ENCODE peak calls at places on chromosomes 2 and 18, in five cellular contexts. One of them, this sample, is unnamed. For H3K36me3, the result is how much of the 10 kb centered on the place peaks cover.

GRCh38 chr18:69469444-69469919 is 68.8 kb downstream of the DOK6 start:
- DNase-seq in WERI-Rb-1: peak
- DNase-seq in bronchial epithelial cell: no peak
- DNase-seq in psoas muscle: peak
- DNase-seq in OCI-LY7: no peak
- DNase-seq in this sample: peak

GRCh38 chr2:117321816-117322215 is 492.7 kb upstream of the DDX18 start:
- DNase-seq in WERI-Rb-1: no peak
- DNase-seq in bronchial epithelial cell: peak
- DNase-seq in psoas muscle: no peak
- DNase-seq in OCI-LY7: no peak
- DNase-seq in this sample: no peak

GRCh38 chr2:194822097-194822496 is 834.9 kb upstream of the SLC39A10 start:
- DNase-seq in WERI-Rb-1: no peak
- DNase-seq in bronchial epithelial cell: peak
- DNase-seq in psoas muscle: no peak
- DNase-seq in OCI-LY7: no peak
- DNase-seq in this sample: no peak

GRCh38 chr18:9649164-9649540 is 34.8 kb upstream of the PPP4R1 start:
- DNase-seq in WERI-Rb-1: no peak
- DNase-seq in bronchial epithelial cell: no peak
- DNase-seq in psoas muscle: no peak
- DNase-seq in OCI-LY7: no peak
- DNase-seq in this sample: no peak

GRCh38 chr18:49023281-49023937 is 72.6 kb upstream of the SMAD7 start:
- DNase-seq in WERI-Rb-1: peak
- DNase-seq in bronchial epithelial cell: no peak
- DNase-seq in psoas muscle: peak
- DNase-seq in OCI-LY7: peak
- DNase-seq in this sample: no peak

GRCh38 chr2:120786559-120786960 is 50.9 kb downstream of the GLI2 start:
- DNase-seq in WERI-Rb-1: no peak
- DNase-seq in bronchial epithelial cell: no peak
- DNase-seq in psoas muscle: no peak
- DNase-seq in OCI-LY7: no peak
- DNase-seq in this sample: no peak

GRCh38 chr2:55408946-55409868 is 10.4 kb downstream of the CCDC88A start:
- DNase-seq in WERI-Rb-1: no peak
- DNase-seq in bronchial epithelial cell: no peak
- DNase-seq in psoas muscle: no peak
- DNase-seq in OCI-LY7: no peak
- DNase-seq in this sample: no peak

GRCh38 chr18:44290366-44290855 is 390.3 kb upstream of the SETBP1 start:
- DNase-seq in WERI-Rb-1: no peak
- DNase-seq in bronchial epithelial cell: peak
- DNase-seq in psoas muscle: no peak
- DNase-seq in OCI-LY7: no peak
- DNase-seq in this sample: no peak

GRCh38 chr2:215352602-215353001 is 40.7 kb downstream of the ATIC start:
- DNase-seq in WERI-Rb-1: no peak
- DNase-seq in bronchial epithelial cell: no peak
- DNase-seq in psoas muscle: no peak
- DNase-seq in OCI-LY7: no peak
- DNase-seq in this sample: no peak

GRCh38 chr2:99028558-99028957 is 92.5 kb upstream of the CRACDL start:
- DNase-seq in WERI-Rb-1: no peak
- DNase-seq in bronchial epithelial cell: no peak
- DNase-seq in psoas muscle: no peak
- DNase-seq in OCI-LY7: no peak
- DNase-seq in this sample: no peak

GRCh38 chr2:55995206-55995605 is 71.6 kb upstream of the EFEMP1 start:
- DNase-seq in WERI-Rb-1: no peak
- DNase-seq in bronchial epithelial cell: no peak
- DNase-seq in psoas muscle: no peak
- DNase-seq in OCI-LY7: no peak
- DNase-seq in this sample: no peak

GRCh38 chr2:70851704-70852103 is 16.1 kb upstream of the CD207 start:
- DNase-seq in WERI-Rb-1: no peak
- DNase-seq in bronchial epithelial cell: peak
- DNase-seq in psoas muscle: no peak
- DNase-seq in OCI-LY7: no peak
- DNase-seq in this sample: no peak

GRCh38 chr2:98734157-98734556 is 3.2 kb upstream of the MGAT4A start:
- DNase-seq in WERI-Rb-1: no peak
- DNase-seq in bronchial epithelial cell: no peak
- DNase-seq in psoas muscle: no peak
- DNase-seq in OCI-LY7: peak
- DNase-seq in this sample: no peak

GRCh38 chr2:12816379-12817306 is 99.9 kb downstream of the TRIB2 start:
- DNase-seq in WERI-Rb-1: no peak
- DNase-seq in bronchial epithelial cell: peak
- DNase-seq in psoas muscle: no peak
- DNase-seq in OCI-LY7: no peak
- DNase-seq in this sample: no peak

GRCh38 chr2:209029249-209029648 is 394.6 kb upstream of the MAP2 start:
- DNase-seq in WERI-Rb-1: no peak
- DNase-seq in bronchial epithelial cell: no peak
- DNase-seq in psoas muscle: no peak
- DNase-seq in OCI-LY7: no peak
- DNase-seq in this sample: no peak

GRCh38 chr2:165508927-165509326 is 39.4 kb downstream of the CSRNP3 start:
- DNase-seq in WERI-Rb-1: no peak
- DNase-seq in bronchial epithelial cell: peak
- DNase-seq in psoas muscle: no peak
- DNase-seq in OCI-LY7: no peak
- DNase-seq in this sample: no peak

GRCh38 chr2:84613082-84613481 is 96.8 kb downstream of the DNAH6 start:
- DNase-seq in WERI-Rb-1: no peak
- DNase-seq in bronchial epithelial cell: no peak
- DNase-seq in psoas muscle: no peak
- DNase-seq in OCI-LY7: no peak
- DNase-seq in this sample: no peak

GRCh38 chr2:105636109-105636740 is 108.5 kb upstream of the NCK2 start:
- DNase-seq in WERI-Rb-1: no peak
- DNase-seq in bronchial epithelial cell: no peak
- DNase-seq in psoas muscle: no peak
- DNase-seq in OCI-LY7: no peak
- DNase-seq in this sample: no peak

GRCh38 chr18:51266736-51267135 is 69.3 kb upstream of the MEX3C start:
- DNase-seq in WERI-Rb-1: no peak
- DNase-seq in bronchial epithelial cell: peak
- DNase-seq in psoas muscle: no peak
- DNase-seq in OCI-LY7: no peak
- DNase-seq in this sample: no peak

GRCh38 chr18:26700201-26700600 is 151.8 kb upstream of the KCTD1 start:
- DNase-seq in WERI-Rb-1: no peak
- DNase-seq in bronchial epithelial cell: no peak
- DNase-seq in psoas muscle: no peak
- DNase-seq in OCI-LY7: no peak
- DNase-seq in this sample: no peak

GRCh38 chr2:12284487-12284886 is 432.2 kb upstream of the TRIB2 start:
- DNase-seq in WERI-Rb-1: no peak
- DNase-seq in bronchial epithelial cell: peak
- DNase-seq in psoas muscle: no peak
- DNase-seq in OCI-LY7: no peak
- DNase-seq in this sample: no peak

GRCh38 chr2:1755436-1756191 is 11.3 kb upstream of the PXDN start:
- DNase-seq in WERI-Rb-1: no peak
- DNase-seq in bronchial epithelial cell: no peak
- DNase-seq in psoas muscle: no peak
- DNase-seq in OCI-LY7: no peak
- DNase-seq in this sample: no peak

GRCh38 chr2:12036640-12036983 is 290.2 kb downstream of the LPIN1 start:
- DNase-seq in WERI-Rb-1: no peak
- DNase-seq in bronchial epithelial cell: no peak
- DNase-seq in psoas muscle: no peak
- DNase-seq in OCI-LY7: no peak
- DNase-seq in this sample: no peak

GRCh38 chr2:17000083-17000482 is 334.4 kb upstream of the CYRIA start:
- DNase-seq in WERI-Rb-1: no peak
- DNase-seq in bronchial epithelial cell: no peak
- DNase-seq in psoas muscle: no peak
- DNase-seq in OCI-LY7: no peak
- DNase-seq in this sample: no peak

GRCh38 chr2:172817411-172817810 is 81.8 kb downstream of the RAPGEF4 start:
- DNase-seq in WERI-Rb-1: no peak
- DNase-seq in bronchial epithelial cell: peak
- DNase-seq in psoas muscle: no peak
- DNase-seq in OCI-LY7: no peak
- DNase-seq in this sample: no peak

GRCh38 chr2:133326651-133327397 is 241.4 kb downstream of the NCKAP5 start:
- DNase-seq in WERI-Rb-1: no peak
- DNase-seq in bronchial epithelial cell: peak
- DNase-seq in psoas muscle: no peak
- DNase-seq in OCI-LY7: no peak
- DNase-seq in this sample: no peak

GRCh38 chr2:42139141-42139540 is 30.0 kb upstream of the EML4 start:
- DNase-seq in WERI-Rb-1: no peak
- DNase-seq in bronchial epithelial cell: no peak
- DNase-seq in psoas muscle: no peak
- DNase-seq in OCI-LY7: no peak
- DNase-seq in this sample: no peak

GRCh38 chr2:149579972-149580882 is 7.3 kb downstream of the MMADHC start:
- DNase-seq in WERI-Rb-1: no peak
- DNase-seq in bronchial epithelial cell: peak
- DNase-seq in psoas muscle: no peak
- DNase-seq in OCI-LY7: no peak
- DNase-seq in this sample: no peak

GRCh38 chr2:41527525-41528323 is 520.1 kb upstream of the PKDCC start:
- DNase-seq in WERI-Rb-1: no peak
- DNase-seq in bronchial epithelial cell: no peak
- DNase-seq in psoas muscle: no peak
- DNase-seq in OCI-LY7: no peak
- DNase-seq in this sample: no peak

DNA sequence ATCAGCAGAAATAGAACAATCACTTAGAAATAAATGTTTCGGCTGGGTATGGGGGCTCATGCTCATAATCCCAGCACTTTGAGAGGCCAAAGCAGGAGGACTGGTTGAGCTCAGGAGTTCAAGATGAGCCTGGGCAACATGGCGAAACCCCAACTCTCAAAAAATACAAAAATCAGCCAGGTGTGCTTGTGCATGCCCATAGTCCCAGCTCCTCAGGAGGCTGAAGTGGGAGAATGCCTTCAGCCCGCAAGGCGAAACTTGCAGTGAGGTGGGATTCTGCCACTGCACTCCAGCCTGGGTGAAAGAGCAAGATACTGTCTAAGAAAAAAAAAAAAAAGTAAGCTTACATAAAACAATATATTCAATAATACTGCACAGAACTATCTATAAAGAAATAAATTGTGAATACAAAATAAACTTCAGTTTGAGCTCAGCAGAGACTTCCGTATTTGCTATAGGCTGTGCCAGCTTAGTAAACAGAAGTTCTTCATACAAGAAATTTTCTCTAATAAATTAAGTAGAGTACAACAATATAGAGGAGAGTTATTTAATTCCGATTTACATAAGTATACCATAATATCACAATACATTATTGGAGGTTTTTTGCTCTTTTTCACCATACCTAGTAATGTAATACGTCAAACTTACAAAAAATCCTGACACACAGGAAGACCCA is 43.6 kb downstream of the SRBD1 start:
- DNase-seq in WERI-Rb-1: no peak
- DNase-seq in bronchial epithelial cell: no peak
- DNase-seq in psoas muscle: no peak
- DNase-seq in OCI-LY7: no peak
- DNase-seq in this sample: no peak
- H3K4me3 ChIP-seq in WERI-Rb-1: no peak
- H3K4me3 ChIP-seq in bronchial epithelial cell: no peak
- H3K4me3 ChIP-seq in psoas muscle: peak
- H3K4me3 ChIP-seq in OCI-LY7: peak
- H3K4me3 ChIP-seq in this sample: peak

GRCh38 chr2:27442981-27443323 is 771 bp downstream of the KRTCAP3 start:
- DNase-seq in WERI-Rb-1: no peak
- DNase-seq in bronchial epithelial cell: no peak
- DNase-seq in psoas muscle: peak
- DNase-seq in OCI-LY7: no peak
- DNase-seq in this sample: no peak
- H3K36me3 ChIP-seq in WERI-Rb-1: half or more
- H3K36me3 ChIP-seq in bronchial epithelial cell: under half
- H3K36me3 ChIP-seq in psoas muscle: under half
- H3K36me3 ChIP-seq in OCI-LY7: under half
- H3K36me3 ChIP-seq in this sample: under half

GRCh38 chr2:57981369-57981768 is 65.2 kb upstream of the VRK2 start:
- DNase-seq in WERI-Rb-1: no peak
- DNase-seq in bronchial epithelial cell: peak
- DNase-seq in psoas muscle: no peak
- DNase-seq in OCI-LY7: no peak
- DNase-seq in this sample: no peak
- H3K4me3 ChIP-seq in WERI-Rb-1: no peak
- H3K4me3 ChIP-seq in bronchial epithelial cell: no peak
- H3K4me3 ChIP-seq in psoas muscle: no peak
- H3K4me3 ChIP-seq in OCI-LY7: no peak
- H3K4me3 ChIP-seq in this sample: no peak

GRCh38 chr2:9463698-9464034 is 10.7 kb upstream of the IAH1 start:
- DNase-seq in WERI-Rb-1: no peak
- DNase-seq in bronchial epithelial cell: peak
- DNase-seq in psoas muscle: no peak
- DNase-seq in OCI-LY7: peak
- DNase-seq in this sample: no peak

GRCh38 chr2:9465170-9465569 is 9.2 kb upstream of the IAH1 start:
- DNase-seq in WERI-Rb-1: no peak
- DNase-seq in bronchial epithelial cell: no peak
- DNase-seq in psoas muscle: no peak
- DNase-seq in OCI-LY7: no peak
- DNase-seq in this sample: no peak

GRCh38 chr2:9467687-9468086 is 6.7 kb upstream of the IAH1 start:
- DNase-seq in WERI-Rb-1: no peak
- DNase-seq in bronchial epithelial cell: no peak
- DNase-seq in psoas muscle: no peak
- DNase-seq in OCI-LY7: no peak
- DNase-seq in this sample: no peak

GRCh38 chr2:9462872-9463697 is 11.3 kb upstream of the IAH1 start:
- DNase-seq in WERI-Rb-1: peak
- DNase-seq in bronchial epithelial cell: no peak
- DNase-seq in psoas muscle: no peak
- DNase-seq in OCI-LY7: no peak
- DNase-seq in this sample: no peak

GRCh38 chr2:9466147-9466683 is 8.1 kb upstream of the IAH1 start:
- DNase-seq in WERI-Rb-1: no peak
- DNase-seq in bronchial epithelial cell: no peak
- DNase-seq in psoas muscle: no peak
- DNase-seq in OCI-LY7: no peak
- DNase-seq in this sample: no peak
- H3K36me3 ChIP-seq in WERI-Rb-1: half or more
- H3K36me3 ChIP-seq in bronchial epithelial cell: under half
- H3K36me3 ChIP-seq in psoas muscle: under half
- H3K36me3 ChIP-seq in OCI-LY7: half or more
- H3K36me3 ChIP-seq in this sample: under half

GRCh38 chr2:226213717-226214116 is 585.9 kb downstream of the IRS1 start:
- DNase-seq in WERI-Rb-1: no peak
- DNase-seq in bronchial epithelial cell: peak
- DNase-seq in psoas muscle: no peak
- DNase-seq in OCI-LY7: no peak
- DNase-seq in this sample: no peak
- H3K4me3 ChIP-seq in WERI-Rb-1: no peak
- H3K4me3 ChIP-seq in bronchial epithelial cell: no peak
- H3K4me3 ChIP-seq in psoas muscle: no peak
- H3K4me3 ChIP-seq in OCI-LY7: no peak
- H3K4me3 ChIP-seq in this sample: no peak

This sample was measured in right lobe of liver.